ENCODE peak calls at places on chromosome 16, in four cellular contexts. One of them, this sample, is unnamed.

GRCh38 chr16:84503751-84504395 is 586 bp downstream of the MEAK7 start:
- DNase-seq in stimulated activated CD8-positive, alpha-beta memory T cell treated with anti-CD3 and anti-CD28 coated beads, Interleukin-15, amount 100 ng/mL, for 48 hours: no peak
- DNase-seq in germinal center: no peak
- DNase-seq in ELR: peak
- DNase-seq in this sample: peak

GRCh38 chr16:87276091-87276561 is 41.1 kb downstream of the C16orf95 start:
- DNase-seq in germinal center: no peak
- DNase-seq in stimulated activated CD8-positive, alpha-beta memory T cell treated with anti-CD3 and anti-CD28 coated beads, Interleukin-15, amount 100 ng/mL, for 48 hours: no peak
- DNase-seq in ELR: no peak
- DNase-seq in this sample: no peak

GRCh38 chr16:57045694-57046381 is 46.5 kb upstream of the CPNE2 start:
- DNase-seq in ELR: peak
- DNase-seq in stimulated activated CD8-positive, alpha-beta memory T cell treated with anti-CD3 and anti-CD28 coated beads, Interleukin-15, amount 100 ng/mL, for 48 hours: peak
- DNase-seq in germinal center: peak
- DNase-seq in this sample: peak

GRCh38 chr16:11240636-11241473 is 15.1 kb downstream of the SOCS1 start:
- DNase-seq in stimulated activated CD8-positive, alpha-beta memory T cell treated with anti-CD3 and anti-CD28 coated beads, Interleukin-15, amount 100 ng/mL, for 48 hours: no peak
- DNase-seq in germinal center: no peak
- DNase-seq in ELR: no peak
- DNase-seq in this sample: no peak

GRCh38 chr16:1028056-1028455 is 44.5 kb upstream of the SSTR5 start:
- DNase-seq in germinal center: no peak
- DNase-seq in stimulated activated CD8-positive, alpha-beta memory T cell treated with anti-CD3 and anti-CD28 coated beads, Interleukin-15, amount 100 ng/mL, for 48 hours: no peak
- DNase-seq in ELR: no peak
- DNase-seq in this sample: no peak

GRCh38 chr16:28192811-28193529 is 18.8 kb downstream of the XPO6 start:
- DNase-seq in germinal center: peak
- DNase-seq in stimulated activated CD8-positive, alpha-beta memory T cell treated with anti-CD3 and anti-CD28 coated beads, Interleukin-15, amount 100 ng/mL, for 48 hours: peak
- DNase-seq in ELR: no peak
- DNase-seq in this sample: peak

GRCh38 chr16:85485379-85485778 is 127.7 kb upstream of the GSE1 start:
- DNase-seq in germinal center: no peak
- DNase-seq in stimulated activated CD8-positive, alpha-beta memory T cell treated with anti-CD3 and anti-CD28 coated beads, Interleukin-15, amount 100 ng/mL, for 48 hours: no peak
- DNase-seq in ELR: no peak
- DNase-seq in this sample: no peak

GRCh38 chr16:11780988-11781680 is 15.9 kb downstream of the ZC3H7A start:
- DNase-seq in stimulated activated CD8-positive, alpha-beta memory T cell treated with anti-CD3 and anti-CD28 coated beads, Interleukin-15, amount 100 ng/mL, for 48 hours: no peak
- DNase-seq in germinal center: no peak
- DNase-seq in ELR: no peak
- DNase-seq in this sample: peak

GRCh38 chr16:85752511-85753420 is 1.9 kb upstream of the C16orf74 start:
- DNase-seq in stimulated activated CD8-positive, alpha-beta memory T cell treated with anti-CD3 and anti-CD28 coated beads, Interleukin-15, amount 100 ng/mL, for 48 hours: no peak
- DNase-seq in germinal center: peak
- DNase-seq in ELR: peak
- DNase-seq in this sample: peak

GRCh38 chr16:75420987-75421819 is 12.1 kb downstream of the CFDP1 start:
- DNase-seq in ELR: peak
- DNase-seq in germinal center: no peak
- DNase-seq in stimulated activated CD8-positive, alpha-beta memory T cell treated with anti-CD3 and anti-CD28 coated beads, Interleukin-15, amount 100 ng/mL, for 48 hours: no peak
- DNase-seq in this sample: peak

GRCh38 chr16:83296505-83296904 is 511.3 kb upstream of the HSBP1 start:
- DNase-seq in stimulated activated CD8-positive, alpha-beta memory T cell treated with anti-CD3 and anti-CD28 coated beads, Interleukin-15, amount 100 ng/mL, for 48 hours: no peak
- DNase-seq in germinal center: no peak
- DNase-seq in ELR: no peak
- DNase-seq in this sample: no peak

GRCh38 chr16:86990451-86990850 is 326.7 kb downstream of the C16orf95 start:
- DNase-seq in ELR: no peak
- DNase-seq in germinal center: no peak
- DNase-seq in stimulated activated CD8-positive, alpha-beta memory T cell treated with anti-CD3 and anti-CD28 coated beads, Interleukin-15, amount 100 ng/mL, for 48 hours: no peak
- DNase-seq in this sample: peak

GRCh38 chr16:87550510-87550961 is 51.8 kb upstream of the JPH3 start:
- DNase-seq in germinal center: peak
- DNase-seq in stimulated activated CD8-positive, alpha-beta memory T cell treated with anti-CD3 and anti-CD28 coated beads, Interleukin-15, amount 100 ng/mL, for 48 hours: peak
- DNase-seq in ELR: peak
- DNase-seq in this sample: peak

GRCh38 chr16:89314357-89314756 is 96.9 kb downstream of the ZNF778 start:
- DNase-seq in stimulated activated CD8-positive, alpha-beta memory T cell treated with anti-CD3 and anti-CD28 coated beads, Interleukin-15, amount 100 ng/mL, for 48 hours: no peak
- DNase-seq in ELR: no peak
- DNase-seq in germinal center: no peak
- DNase-seq in this sample: no peak

GRCh38 chr16:56983211-56983751 is 6.1 kb upstream of the NLRC5 start:
- DNase-seq in germinal center: no peak
- DNase-seq in stimulated activated CD8-positive, alpha-beta memory T cell treated with anti-CD3 and anti-CD28 coated beads, Interleukin-15, amount 100 ng/mL, for 48 hours: no peak
- DNase-seq in ELR: no peak
- DNase-seq in this sample: no peak

GRCh38 chr16:66509576-66509975 is 40.3 kb downstream of the TK2 start:
- DNase-seq in ELR: no peak
- DNase-seq in stimulated activated CD8-positive, alpha-beta memory T cell treated with anti-CD3 and anti-CD28 coated beads, Interleukin-15, amount 100 ng/mL, for 48 hours: no peak
- DNase-seq in germinal center: no peak
- DNase-seq in this sample: no peak

GRCh38 chr16:80114699-80115098 is 426.1 kb upstream of the DYNLRB2 start:
- DNase-seq in germinal center: no peak
- DNase-seq in ELR: no peak
- DNase-seq in stimulated activated CD8-positive, alpha-beta memory T cell treated with anti-CD3 and anti-CD28 coated beads, Interleukin-15, amount 100 ng/mL, for 48 hours: no peak
- DNase-seq in this sample: no peak

GRCh38 chr16:22264786-22265185 is 32.4 kb upstream of the POLR3E start:
- DNase-seq in germinal center: no peak
- DNase-seq in ELR: peak
- DNase-seq in stimulated activated CD8-positive, alpha-beta memory T cell treated with anti-CD3 and anti-CD28 coated beads, Interleukin-15, amount 100 ng/mL, for 48 hours: no peak
- DNase-seq in this sample: no peak

This sample was measured in NAMALWA.